ENCODE peak calls at places on chromosomes 3 and 15, in seven cellular contexts. I is H9, T is mesendoderm, K is neuronal stem cell, B is mesenchymal stem cell, H is H1, A is trophoblast cell. Z is an unnamed sample.

GRCh38 chr3:48656841-48657281 is 5.8 kb downstream of the CELSR3 start:
- DNase-seq in I (peak), T (no peak), K (no peak), B (no peak), H (no peak), A (no peak), Z (no peak)

GRCh38 chr3:135008326-135008725 is 213.3 kb downstream of the EPHB1 start:
- DNase-seq in I (no peak), T (no peak), K (no peak), B (no peak), H (no peak), A (peak), Z (no peak)

GRCh38 chr15:33987444-33987843 is 19.1 kb downstream of the CHRM5 start:
- DNase-seq in I (no peak), T (no peak), K (no peak), B (no peak), H (no peak), A (no peak), Z (no peak)

GRCh38 chr3:11717768-11718581 is 74.3 kb upstream of the VGLL4 start:
- DNase-seq in I (no peak), T (no peak), K (no peak), B (peak), H (no peak), A (peak), Z (peak)

GRCh38 chr3:65830948-65831732 is 207.6 kb downstream of the MAGI1 start:
- DNase-seq in I (no peak), T (no peak), K (no peak), B (no peak), H (no peak), A (no peak), Z (no peak)

GRCh38 chr3:177514341-177515193 is 317.3 kb upstream of the TBL1XR1 start:
- DNase-seq in I (no peak), T (no peak), K (no peak), B (peak), H (no peak), A (no peak), Z (no peak)

GRCh38 chr15:100247228-100248225 is 94.2 kb downstream of the ADAMTS17 start:
- DNase-seq in I (no peak), T (no peak), K (no peak), B (no peak), H (no peak), A (peak), Z (no peak)

GRCh38 chr3:119219069-119219468 is 21.6 kb downstream of the B4GALT4 start:
- DNase-seq in I (no peak), T (no peak), K (no peak), B (no peak), H (no peak), A (no peak), Z (no peak)

GRCh38 chr15:77983708-77984445 is 93.6 kb downstream of the TBC1D2B start:
- DNase-seq in I (peak), T (no peak), K (no peak), B (no peak), H (peak), A (no peak), Z (no peak)

GRCh38 chr15:67510597-67511225 is 10.2 kb upstream of the C15orf61 start:
- DNase-seq in I (no peak), T (no peak), K (no peak), B (peak), H (no peak), A (no peak), Z (peak)

GRCh38 chr3:184164648-184165330 is 9.6 kb downstream of the DVL3 start:
- DNase-seq in I (no peak), T (no peak), K (no peak), B (no peak), H (no peak), A (no peak), Z (no peak)

GRCh38 chr3:53129344-53129743 is 891 bp downstream of the RFT1 start:
- DNase-seq in I (no peak), T (no peak), K (no peak), B (no peak), H (no peak), A (no peak), Z (no peak)

GRCh38 chr15:42726114-42726513 is 10.8 kb downstream of the CDAN1 start:
- DNase-seq in I (no peak), T (no peak), K (no peak), B (no peak), H (peak), A (no peak), Z (no peak)

GRCh38 chr15:58742424-58743160 is 6.9 kb downstream of the ADAM10 start:
- DNase-seq in I (no peak), T (no peak), K (no peak), B (peak), H (no peak), A (peak), Z (peak)

GRCh38 chr15:45333550-45333949 is 44.8 kb downstream of the GATM start:
- DNase-seq in I (no peak), T (no peak), K (no peak), B (peak), H (no peak), A (no peak), Z (peak)

GRCh38 chr3:146577662-146578061 is 27.5 kb downstream of the PLSCR5 start:
- DNase-seq in I (no peak), T (peak), K (no peak), B (peak), H (no peak), A (peak), Z (peak)

GRCh38 chr3:177195941-177196472 is 1.3 kb downstream of the TBL1XR1 start:
- DNase-seq in I (no peak), T (no peak), K (peak), B (peak), H (no peak), A (peak), Z (no peak)

GRCh38 chr3:49689046-49689886 is at the start of the genes MST1 and RNF123:
- DNase-seq in I (peak), T (peak), K (peak), B (peak), H (peak), A (peak), Z (peak)

GRCh38 chr15:84731774-84732173 is 15.8 kb upstream of the SEC11A start:
- DNase-seq in I (no peak), T (no peak), K (no peak), B (peak), H (no peak), A (no peak), Z (peak)

GRCh38 chr15:92393287-92393993 is at the start of gene ST8SIA2:
- DNase-seq in I (peak), T (peak), K (peak), B (no peak), H (peak), A (no peak), Z (no peak)

GRCh38 chr3:115072265-115073008 is 74.7 kb downstream of the ZBTB20 start:
- DNase-seq in I (no peak), T (no peak), K (no peak), B (no peak), H (no peak), A (no peak), Z (peak)

GRCh38 chr15:100241572-100242479 is 99.9 kb downstream of the ADAMTS17 start:
- DNase-seq in I (peak), T (peak), K (no peak), B (peak), H (no peak), A (peak), Z (no peak)

GRCh38 chr3:20340324-20340928 is 154.4 kb upstream of the SGO1 start:
- DNase-seq in I (peak), T (peak), K (peak), B (peak), H (peak), A (peak), Z (peak)

GRCh38 chr15:72058590-72058989 is 59.4 kb downstream of the MYO9A start:
- DNase-seq in I (no peak), T (no peak), K (no peak), B (no peak), H (no peak), A (no peak), Z (no peak)

GRCh38 chr3:70308760-70309159 is 3.7 kb downstream of the MDFIC2 start:
- DNase-seq in I (peak), T (peak), K (peak), B (no peak), H (no peak), A (no peak), Z (peak)

GRCh38 chr3:99920530-99921376 is 103.1 kb downstream of the CMSS1 start:
- DNase-seq in I (peak), T (peak), K (no peak), B (peak), H (no peak), A (no peak), Z (peak)

GRCh38 chr3:49133226-49133951 is 539 bp upstream of the LAMB2 start:
- DNase-seq in I (peak), T (peak), K (peak), B (peak), H (peak), A (peak), Z (peak)

DNA sequence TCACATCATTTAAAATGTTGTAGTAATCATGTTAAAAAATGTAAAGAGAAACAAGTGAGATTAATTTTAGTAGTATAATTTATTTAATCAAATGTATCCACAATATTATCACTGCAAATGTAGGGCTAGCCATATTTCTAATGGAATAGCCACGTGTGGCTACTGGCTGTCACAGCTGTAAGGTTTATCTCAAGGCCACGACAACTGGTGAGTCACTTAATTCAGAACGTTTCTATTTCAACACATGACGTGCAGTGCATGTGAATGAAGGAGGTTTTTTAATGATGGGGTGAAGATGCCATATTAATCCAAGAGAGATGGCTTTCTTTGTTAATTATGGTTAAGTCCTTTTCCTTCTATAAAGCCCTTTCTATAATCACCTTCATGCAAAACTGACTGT is 212.0 kb downstream of the FEZF2 start:
- DNase-seq in I (no peak), T (no peak), K (no peak), B (peak), H (no peak), A (no peak), Z (peak)
- H2BK120ac ChIP-seq in I (no peak), T (no peak), K (no peak), B (no peak), H (no peak), A (no peak), Z (no peak)

GRCh38 chr3:154304116-154304786 is 20.0 kb downstream of the DHX36 start:
- DNase-seq in I (no peak), T (no peak), K (no peak), B (no peak), H (no peak), A (no peak), Z (peak)
- H2BK120ac ChIP-seq in I (no peak), T (no peak), K (no peak), B (no peak), H (no peak), A (no peak), Z (no peak)

GRCh38 chr15:70426065-70426821 is 328.5 kb upstream of the TLE3 start:
- DNase-seq in I (no peak), T (no peak), K (no peak), B (no peak), H (no peak), A (no peak), Z (peak)
- H2BK120ac ChIP-seq in I (no peak), T (no peak), K (no peak), B (no peak), H (no peak), A (no peak), Z (no peak)

GRCh38 chr3:37671926-37672325 is 189.8 kb upstream of the CTDSPL start:
- DNase-seq in I (no peak), T (no peak), K (no peak), B (no peak), H (no peak), A (no peak), Z (no peak)
- H2BK120ac ChIP-seq in I (no peak), T (no peak), K (no peak), B (no peak), H (no peak), A (no peak), Z (no peak)

GRCh38 chr3:128076465-128076782 is 24.2 kb downstream of the SEC61A1 start:
- DNase-seq in I (no peak), T (no peak), K (no peak), B (no peak), H (no peak), A (no peak), Z (no peak)
- H2BK120ac ChIP-seq in I (no peak), T (no peak), K (no peak), B (peak), H (no peak), A (no peak), Z (peak)

GRCh38 chr3:194142156-194142910 is 6.4 kb downstream of the HES1 start:
- DNase-seq in I (peak), T (peak), K (no peak), B (peak), H (no peak), A (peak), Z (no peak)
- H2BK120ac ChIP-seq in I (no peak), T (peak), K (no peak), B (peak), H (peak), A (peak), Z (peak)

GRCh38 chr3:126894516-126894915 is 88.4 kb upstream of the PLXNA1 start:
- DNase-seq in I (no peak), T (no peak), K (no peak), B (no peak), H (no peak), A (no peak), Z (no peak)

GRCh38 chr3:126893651-126894050 is 89.3 kb upstream of the PLXNA1 start:
- DNase-seq in I (no peak), T (no peak), K (no peak), B (no peak), H (no peak), A (no peak), Z (no peak)

GRCh38 chr3:126896067-126896441 is 86.9 kb upstream of the PLXNA1 start:
- DNase-seq in I (no peak), T (no peak), K (no peak), B (no peak), H (no peak), A (peak), Z (no peak)

GRCh38 chr3:126896941-126897340 is 86.0 kb upstream of the PLXNA1 start:
- DNase-seq in I (no peak), T (no peak), K (no peak), B (no peak), H (no peak), A (no peak), Z (no peak)

GRCh38 chr3:126895178-126896066 is 87.5 kb upstream of the PLXNA1 start:
- DNase-seq in I (no peak), T (peak), K (no peak), B (peak), H (no peak), A (peak), Z (peak)
- H2BK120ac ChIP-seq in I (no peak), T (no peak), K (no peak), B (no peak), H (no peak), A (no peak), Z (no peak)

DNA sequence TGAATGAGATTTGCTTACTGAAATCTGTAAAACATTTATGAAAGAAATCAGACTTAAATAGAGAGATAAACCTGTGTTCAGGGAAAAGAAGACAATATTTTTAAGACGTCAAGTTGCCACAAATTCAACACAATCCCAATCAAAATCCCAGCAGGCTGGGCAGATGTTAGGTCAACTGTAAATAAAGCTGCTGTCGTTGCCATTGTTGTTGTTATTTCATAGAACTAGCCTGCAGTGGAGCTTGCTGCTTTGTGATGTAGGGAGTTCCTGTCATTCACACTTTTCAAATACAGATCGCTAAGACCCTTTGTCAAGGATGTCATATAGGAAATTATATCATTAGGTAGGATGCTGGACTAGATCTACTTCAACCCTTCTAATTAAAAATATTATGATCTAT is 123.1 kb downstream of the NEO1 start:
- DNase-seq in I (no peak), T (no peak), K (no peak), B (no peak), H (no peak), A (no peak), Z (no peak)
- H2BK120ac ChIP-seq in I (no peak), T (no peak), K (no peak), B (no peak), H (no peak), A (no peak), Z (no peak)

Z was measured in IMR-90.